ENCODE peak calls at places on chromosomes 7 and 10, in four cellular contexts. P is stomach, C is A549, X is K562. V is an unnamed sample.
A peak's percentile ranks its signal among the peaks of the same experiment; 100 is the strongest.

GRCh38 chr10:90579602-90580242 is 278.1 kb downstream of the HTR7 start:
- DNase-seq in X (no peak), C (no peak), P (no peak), V (no peak)

GRCh38 chr7:110156511-110156910 is 934.4 kb upstream of the LRRN3 start:
- DNase-seq in X (no peak), C (no peak), P (no peak), V (no peak)

GRCh38 chr10:119316729-119317097 is 109.3 kb downstream of the GRK5 start:
- DNase-seq in P (no peak), X (peak; percentile 26), C (peak; percentile 92), V (no peak)

GRCh38 chr10:28958468-28958867 is 281.1 kb downstream of the BAMBI start:
- DNase-seq in P (no peak), X (no peak), C (no peak), V (no peak)

GRCh38 chr7:102467581-102468415 is 3.0 kb downstream of the LRWD1 start:
- DNase-seq in P (no peak), C (no peak), X (no peak), V (no peak)

GRCh38 chr7:101243786-101244384 is 996 bp downstream of the FIS1 start:
- DNase-seq in X (peak; percentile 85), P (no peak), C (peak; percentile 84), V (no peak)

GRCh38 chr10:46106410-46107255 is 60.6 kb upstream of the MSMB start:
- DNase-seq in C (peak; percentile 61), P (peak; percentile 59), X (peak; percentile 75), V (peak; percentile 48)

GRCh38 chr7:121394709-121395140 is 1.4 kb downstream of the FAM3C start:
- DNase-seq in C (no peak), P (peak; percentile 46), X (no peak), V (no peak)

GRCh38 chr7:128425851-128426250 is 16.1 kb upstream of the IMPDH1 start:
- DNase-seq in P (peak; percentile 87), X (peak; percentile 93), C (peak; percentile 89), V (peak; percentile 84)

GRCh38 chr7:13111230-13111629 is 423.8 kb downstream of the ARL4A start:
- DNase-seq in C (no peak), P (no peak), X (no peak), V (no peak)

GRCh38 chr10:123945506-123945905 is 53.9 kb upstream of the CPXM2 start:
- DNase-seq in C (no peak), X (peak; percentile 19), P (no peak), V (no peak)

GRCh38 chr7:55071411-55072188 is 52.8 kb downstream of the EGFR start:
- DNase-seq in X (no peak), C (no peak), P (no peak), V (no peak)

GRCh38 chr7:129952164-129952652 is 552 bp downstream of the UBE2H start:
- DNase-seq in P (peak; percentile 60), X (no peak), C (no peak), V (peak; percentile 70)

GRCh38 chr10:14573666-14574261 is 200.9 kb downstream of the FAM107B start:
- DNase-seq in C (no peak), X (no peak), P (no peak), V (no peak)

GRCh38 chr7:75842836-75843446 is 29.3 kb upstream of the CCL24 start:
- DNase-seq in P (peak; percentile 30), C (peak; percentile 47), X (peak; percentile 69), V (no peak)

GRCh38 chr7:131105294-131105802 is 222.3 kb upstream of the MKLN1 start:
- DNase-seq in C (no peak), P (no peak), X (no peak), V (no peak)

GRCh38 chr10:91123246-91123645 is 97.2 kb upstream of the PCGF5 start:
- DNase-seq in X (no peak), P (no peak), C (no peak), V (no peak)

GRCh38 chr10:96470108-96470743 is 43.5 kb downstream of the TLL2 start:
- DNase-seq in X (peak; percentile 30), P (peak; percentile 31), C (peak; percentile 51), V (no peak)

GRCh38 chr10:74332398-74332797 is 181.4 kb downstream of the ADK start:
- DNase-seq in P (no peak), X (no peak), C (no peak), V (no peak)

GRCh38 chr7:134662166-134662870 is 15.7 kb downstream of the BPGM start:
- DNase-seq in C (no peak), P (no peak), X (no peak), V (no peak)

GRCh38 chr10:8133146-8133545 is 78.7 kb downstream of the GATA3 start:
- DNase-seq in P (no peak), X (no peak), C (no peak), V (no peak)

GRCh38 chr10:101613646-101614045 is 25.5 kb downstream of the DPCD start:
- DNase-seq in C (no peak), X (no peak), P (no peak), V (no peak)

GRCh38 chr10:60943372-60944158 is 420 bp downstream of the RHOBTB1 start:
- DNase-seq in P (peak; percentile 66), C (peak; percentile 42), X (peak; percentile 61), V (peak; percentile 55)
- TF ChIP-seq POLR2A in P (no peak), C (peak; percentile 69), X (no peak), V (peak; percentile 17)

GRCh38 chr7:26201261-26202018 is at the start of gene CBX3:
- DNase-seq in X (peak; percentile 85), P (peak; percentile 85), C (peak; percentile 63), V (peak; percentile 91)
- TF ChIP-seq EP300 in X (no peak), P (no peak), C (no peak), V (no peak)

GRCh38 chr10:22658745-22659410 is 55.5 kb downstream of the PIP4K2A start:
- DNase-seq in C (no peak), X (no peak), P (no peak), V (no peak)
- H3K4me1 ChIP-seq in C (peaks cover 49% of the 10 kb centered on the region), X (peaks cover 33% of the 10 kb centered on the region), P (peaks cover 52% of the 10 kb centered on the region), V (no peaks in the 10 kb centered on the region)

DNA sequence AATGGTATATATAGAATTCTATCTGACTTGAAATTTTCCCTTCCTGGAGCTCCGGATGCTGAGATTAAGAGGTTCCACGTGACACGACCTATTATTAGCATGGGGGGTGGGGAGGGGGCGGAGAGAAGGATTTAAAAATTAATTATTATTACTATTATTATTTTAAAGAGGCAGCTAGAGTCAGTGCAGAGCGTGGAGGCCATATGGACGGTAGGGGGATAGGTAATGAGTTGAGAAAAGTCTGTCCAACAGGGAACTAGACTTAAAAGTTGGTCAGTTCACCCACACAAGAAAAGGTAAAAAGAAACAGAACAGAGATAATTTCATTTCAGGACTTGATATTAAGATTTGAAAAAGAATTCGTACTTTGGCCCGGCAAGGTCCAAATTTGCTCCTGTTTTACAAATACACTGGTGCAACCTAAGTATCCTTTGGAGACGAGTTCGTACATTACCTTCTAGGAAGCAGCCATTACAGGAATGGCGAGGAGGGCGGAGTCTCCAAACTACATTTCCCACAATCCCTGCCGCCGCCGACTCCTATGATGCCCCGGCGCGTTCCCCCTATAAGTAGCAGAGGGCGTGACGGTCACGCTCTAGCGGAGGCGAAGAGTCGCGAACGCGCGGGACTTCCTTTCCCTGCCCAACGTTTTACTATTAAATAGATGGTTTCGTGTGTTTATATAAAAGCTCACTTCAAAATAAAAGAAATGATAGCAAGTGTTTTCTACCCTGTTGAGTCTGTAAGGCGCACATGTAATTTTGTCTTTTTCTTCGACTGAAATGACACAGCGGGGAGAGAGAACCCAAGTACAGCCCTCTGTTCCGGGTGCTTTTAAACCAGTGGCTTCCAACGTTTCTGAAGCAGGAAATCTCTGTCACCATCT is at the start of gene SMIM30:
- DNase-seq in C (peak; percentile 75), X (peak; percentile 91), P (peak; percentile 93), V (peak; percentile 93)
- TF ChIP-seq POLR2A in C (peak; percentile 90), X (peak; percentile 96), P (peak; percentile 60), V (peak; percentile 65)

DNA sequence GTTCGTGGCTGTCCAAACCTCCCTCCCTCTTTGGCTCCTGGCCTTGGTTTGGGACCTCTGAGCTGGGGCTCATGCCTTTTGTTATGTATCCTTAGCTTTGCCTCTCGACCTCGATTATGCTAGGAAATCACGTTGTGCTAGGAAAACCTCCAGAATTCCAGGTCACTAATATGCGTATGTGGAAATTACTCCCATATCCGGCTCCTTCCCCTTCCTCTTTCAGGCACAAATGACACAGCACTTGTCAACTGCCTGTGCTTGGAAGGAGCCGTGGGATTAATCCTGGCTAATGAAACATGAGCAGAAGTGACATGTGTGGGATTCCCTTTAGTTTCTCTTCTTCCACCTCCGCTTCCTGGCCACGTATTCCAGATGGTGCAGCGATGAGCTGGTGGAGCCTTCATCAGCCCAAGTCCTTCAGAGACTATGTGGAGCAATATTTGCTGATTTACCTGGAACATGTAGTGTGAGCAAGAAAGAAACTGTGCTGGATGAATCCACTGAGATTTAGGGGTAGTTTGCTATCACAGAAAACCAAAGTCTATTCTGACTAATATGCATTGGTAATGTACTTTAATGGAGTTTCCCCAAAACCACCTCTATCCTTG is 149.2 kb downstream of the REEP3 start:
- DNase-seq in X (no peak), C (no peak), P (no peak), V (no peak)
- TF ChIP-seq EP300 in X (no peak), C (no peak), P (peak; percentile 65), V (peak; percentile 14)

V was measured in transverse colon.